ENCODE peak calls at places on chromosomes 11 and 22, in nine cellular contexts. Z, L, Y, K, J, M, T, O and F are unnamed samples.

GRCh38 chr22:50469377-50470305 is 5.2 kb downstream of the SBF1 start:
- DNase-seq in Z (no peak), L (no peak), Y (no peak), K (peak), J (peak), M (no peak), T (no peak), O (peak), F (no peak)

GRCh38 chr11:128593281-128593680 is 5.9 kb upstream of the ETS1 start:
- DNase-seq in Z (no peak), L (no peak), Y (no peak), K (peak), J (no peak), M (no peak), T (no peak), O (peak), F (no peak)

GRCh38 chr11:2445107-2445947 is 519 bp downstream of the KCNQ1 start:
- DNase-seq in Z (no peak), L (no peak), Y (no peak), K (no peak), J (no peak), M (no peak), T (no peak), O (no peak), F (no peak)

GRCh38 chr22:48438791-48439559 is 1388.7 kb downstream of the BRD1 start:
- DNase-seq in Z (no peak), L (peak), Y (no peak), K (no peak), J (no peak), M (no peak), T (no peak), O (peak), F (no peak)

GRCh38 chr11:1304376-1304775 is 5.1 kb downstream of the TOLLIP start:
- DNase-seq in Z (no peak), L (no peak), Y (peak), K (no peak), J (peak), M (no peak), T (no peak), O (no peak), F (no peak)

GRCh38 chr11:106624377-106624776 is 393.9 kb downstream of the GUCY1A2 start:
- DNase-seq in Z (no peak), L (no peak), Y (no peak), K (no peak), J (no peak), M (no peak), T (no peak), O (no peak), F (no peak)

GRCh38 chr22:21041937-21042336 is 3.8 kb upstream of the LRRC74B start:
- DNase-seq in Z (no peak), L (no peak), Y (no peak), K (peak), J (no peak), M (no peak), T (no peak), O (peak), F (no peak)

GRCh38 chr11:34274712-34275398 is 83.0 kb downstream of the ABTB2 start:
- DNase-seq in Z (peak), L (peak), Y (peak), K (peak), J (no peak), M (peak), T (no peak), O (peak), F (peak)

GRCh38 chr22:23161029-23161428 is 15.8 kb downstream of the RAB36 start:
- DNase-seq in Z (no peak), L (no peak), Y (no peak), K (no peak), J (no peak), M (no peak), T (no peak), O (no peak), F (no peak)

GRCh38 chr11:64723117-64723906 is at the start of gene NRXN2:
- DNase-seq in Z (peak), L (no peak), Y (no peak), K (peak), J (peak), M (peak), T (peak), O (peak), F (peak)

GRCh38 chr22:39212721-39213376 is 31.9 kb downstream of the PDGFB start:
- DNase-seq in Z (no peak), L (no peak), Y (peak), K (peak), J (peak), M (no peak), T (no peak), O (peak), F (no peak)

GRCh38 chr11:101894505-101894904 is 20.3 kb upstream of the CEP126 start:
- DNase-seq in Z (no peak), L (no peak), Y (no peak), K (no peak), J (no peak), M (no peak), T (no peak), O (no peak), F (no peak)